ENCODE peak calls at places on chromosomes 12 and 14, in ten cellular contexts. One of them, this sample, is unnamed. For H3K9me3, the result is how much of the 10 kb centered on the place peaks cover.

GRCh38 chr12:46217686-46218508 is 50.9 kb downstream of the SLC38A1 start:
- DNase-seq in mucosa of descending colon: peak
- DNase-seq in heart left ventricle: no peak
- DNase-seq in body of pancreas: peak
- DNase-seq in endothelial cell of umbilical vein: no peak
- DNase-seq in GM12878: peak
- DNase-seq in tibial artery: peak
- DNase-seq in neuronal stem cell: no peak
- DNase-seq in lung: no peak
- DNase-seq in CD8-positive, alpha-beta memory T cell: peak
- DNase-seq in this sample: peak

GRCh38 chr14:55129428-55130193 is 559 bp downstream of the LGALS3 start:
- DNase-seq in mucosa of descending colon: peak
- DNase-seq in heart left ventricle: peak
- DNase-seq in body of pancreas: peak
- DNase-seq in endothelial cell of umbilical vein: peak
- DNase-seq in GM12878: no peak
- DNase-seq in tibial artery: peak
- DNase-seq in neuronal stem cell: no peak
- DNase-seq in lung: peak
- DNase-seq in CD8-positive, alpha-beta memory T cell: peak
- DNase-seq in this sample: peak

GRCh38 chr12:118984206-118984943 is 3.0 kb downstream of the SRRM4 start:
- DNase-seq in mucosa of descending colon: no peak
- DNase-seq in heart left ventricle: no peak
- DNase-seq in body of pancreas: no peak
- DNase-seq in endothelial cell of umbilical vein: no peak
- DNase-seq in GM12878: no peak
- DNase-seq in tibial artery: no peak
- DNase-seq in neuronal stem cell: no peak
- DNase-seq in lung: no peak
- DNase-seq in CD8-positive, alpha-beta memory T cell: no peak
- DNase-seq in this sample: no peak

GRCh38 chr12:98297557-98297956 is 217.8 kb upstream of the TMPO start:
- DNase-seq in mucosa of descending colon: no peak
- DNase-seq in heart left ventricle: no peak
- DNase-seq in body of pancreas: no peak
- DNase-seq in endothelial cell of umbilical vein: no peak
- DNase-seq in GM12878: no peak
- DNase-seq in tibial artery: no peak
- DNase-seq in neuronal stem cell: no peak
- DNase-seq in lung: no peak
- DNase-seq in CD8-positive, alpha-beta memory T cell: no peak
- DNase-seq in this sample: no peak

GRCh38 chr12:78916845-78917480 is 52.4 kb downstream of the SYT1 start:
- DNase-seq in mucosa of descending colon: no peak
- DNase-seq in heart left ventricle: no peak
- DNase-seq in body of pancreas: no peak
- DNase-seq in endothelial cell of umbilical vein: no peak
- DNase-seq in GM12878: no peak
- DNase-seq in tibial artery: no peak
- DNase-seq in neuronal stem cell: no peak
- DNase-seq in lung: no peak
- DNase-seq in CD8-positive, alpha-beta memory T cell: no peak
- DNase-seq in this sample: no peak

GRCh38 chr12:94676011-94676709 is 25.8 kb upstream of the TMCC3 start:
- DNase-seq in mucosa of descending colon: peak
- DNase-seq in heart left ventricle: peak
- DNase-seq in body of pancreas: peak
- DNase-seq in endothelial cell of umbilical vein: peak
- DNase-seq in GM12878: peak
- DNase-seq in tibial artery: peak
- DNase-seq in neuronal stem cell: no peak
- DNase-seq in lung: peak
- DNase-seq in CD8-positive, alpha-beta memory T cell: peak
- DNase-seq in this sample: no peak

GRCh38 chr14:92408186-92408585 is 85.2 kb downstream of the SLC24A4 start:
- DNase-seq in mucosa of descending colon: no peak
- DNase-seq in heart left ventricle: no peak
- DNase-seq in body of pancreas: no peak
- DNase-seq in endothelial cell of umbilical vein: peak
- DNase-seq in GM12878: no peak
- DNase-seq in tibial artery: no peak
- DNase-seq in neuronal stem cell: no peak
- DNase-seq in lung: no peak
- DNase-seq in CD8-positive, alpha-beta memory T cell: no peak
- DNase-seq in this sample: no peak

GRCh38 chr14:90451953-90452352 is 55.1 kb downstream of the CALM1 start:
- DNase-seq in mucosa of descending colon: no peak
- DNase-seq in heart left ventricle: no peak
- DNase-seq in body of pancreas: no peak
- DNase-seq in endothelial cell of umbilical vein: no peak
- DNase-seq in GM12878: no peak
- DNase-seq in tibial artery: no peak
- DNase-seq in neuronal stem cell: no peak
- DNase-seq in lung: no peak
- DNase-seq in CD8-positive, alpha-beta memory T cell: no peak
- DNase-seq in this sample: no peak

GRCh38 chr12:10234562-10234961 is 21.9 kb downstream of the GABARAPL1 start:
- DNase-seq in mucosa of descending colon: no peak
- DNase-seq in heart left ventricle: no peak
- DNase-seq in body of pancreas: no peak
- DNase-seq in endothelial cell of umbilical vein: no peak
- DNase-seq in GM12878: no peak
- DNase-seq in tibial artery: no peak
- DNase-seq in neuronal stem cell: no peak
- DNase-seq in lung: no peak
- DNase-seq in CD8-positive, alpha-beta memory T cell: no peak
- DNase-seq in this sample: no peak

GRCh38 chr14:22622220-22622619 is 21.9 kb downstream of the OR6J1 start:
- DNase-seq in mucosa of descending colon: no peak
- DNase-seq in heart left ventricle: no peak
- DNase-seq in body of pancreas: no peak
- DNase-seq in endothelial cell of umbilical vein: no peak
- DNase-seq in GM12878: no peak
- DNase-seq in tibial artery: no peak
- DNase-seq in neuronal stem cell: no peak
- DNase-seq in lung: no peak
- DNase-seq in CD8-positive, alpha-beta memory T cell: no peak
- DNase-seq in this sample: no peak

GRCh38 chr12:41055875-41056577 is 132.1 kb upstream of the PDZRN4 start:
- DNase-seq in mucosa of descending colon: no peak
- DNase-seq in heart left ventricle: no peak
- DNase-seq in body of pancreas: no peak
- DNase-seq in endothelial cell of umbilical vein: no peak
- DNase-seq in GM12878: no peak
- DNase-seq in tibial artery: no peak
- DNase-seq in neuronal stem cell: no peak
- DNase-seq in lung: no peak
- DNase-seq in CD8-positive, alpha-beta memory T cell: no peak
- DNase-seq in this sample: no peak

GRCh38 chr12:95224202-95225170 is 6.9 kb downstream of the VEZT start:
- DNase-seq in mucosa of descending colon: no peak
- DNase-seq in heart left ventricle: no peak
- DNase-seq in body of pancreas: no peak
- DNase-seq in endothelial cell of umbilical vein: no peak
- DNase-seq in GM12878: no peak
- DNase-seq in tibial artery: no peak
- DNase-seq in neuronal stem cell: no peak
- DNase-seq in lung: no peak
- DNase-seq in CD8-positive, alpha-beta memory T cell: no peak
- DNase-seq in this sample: no peak

GRCh38 chr12:87182696-87183233 is 846.4 kb downstream of the C12orf50 start:
- DNase-seq in mucosa of descending colon: no peak
- DNase-seq in heart left ventricle: no peak
- DNase-seq in body of pancreas: no peak
- DNase-seq in endothelial cell of umbilical vein: no peak
- DNase-seq in GM12878: no peak
- DNase-seq in tibial artery: no peak
- DNase-seq in neuronal stem cell: no peak
- DNase-seq in lung: no peak
- DNase-seq in CD8-positive, alpha-beta memory T cell: no peak
- DNase-seq in this sample: no peak

GRCh38 chr12:89665556-89665955 is 43.1 kb downstream of the ATP2B1 start:
- DNase-seq in mucosa of descending colon: no peak
- DNase-seq in heart left ventricle: no peak
- DNase-seq in body of pancreas: no peak
- DNase-seq in endothelial cell of umbilical vein: no peak
- DNase-seq in GM12878: no peak
- DNase-seq in tibial artery: no peak
- DNase-seq in neuronal stem cell: no peak
- DNase-seq in lung: no peak
- DNase-seq in CD8-positive, alpha-beta memory T cell: no peak
- DNase-seq in this sample: no peak

GRCh38 chr14:71166434-71166833 is 259.2 kb downstream of the PCNX1 start:
- DNase-seq in mucosa of descending colon: peak
- DNase-seq in heart left ventricle: no peak
- DNase-seq in body of pancreas: peak
- DNase-seq in endothelial cell of umbilical vein: peak
- DNase-seq in GM12878: no peak
- DNase-seq in tibial artery: no peak
- DNase-seq in neuronal stem cell: no peak
- DNase-seq in lung: no peak
- DNase-seq in CD8-positive, alpha-beta memory T cell: no peak
- DNase-seq in this sample: no peak

GRCh38 chr14:52848626-52849025 is 57.2 kb upstream of the GNPNAT1 start:
- DNase-seq in mucosa of descending colon: no peak
- DNase-seq in heart left ventricle: no peak
- DNase-seq in body of pancreas: no peak
- DNase-seq in endothelial cell of umbilical vein: no peak
- DNase-seq in GM12878: no peak
- DNase-seq in tibial artery: no peak
- DNase-seq in neuronal stem cell: no peak
- DNase-seq in lung: no peak
- DNase-seq in CD8-positive, alpha-beta memory T cell: no peak
- DNase-seq in this sample: no peak

GRCh38 chr14:101072531-101072930 is 169.0 kb upstream of the RTL1 start:
- DNase-seq in mucosa of descending colon: no peak
- DNase-seq in heart left ventricle: no peak
- DNase-seq in body of pancreas: no peak
- DNase-seq in endothelial cell of umbilical vein: no peak
- DNase-seq in GM12878: no peak
- DNase-seq in tibial artery: peak
- DNase-seq in neuronal stem cell: no peak
- DNase-seq in lung: peak
- DNase-seq in CD8-positive, alpha-beta memory T cell: no peak
- DNase-seq in this sample: no peak

GRCh38 chr12:34547276-34547675 is 525.0 kb downstream of the ALG10 start:
- DNase-seq in mucosa of descending colon: no peak
- DNase-seq in heart left ventricle: no peak
- DNase-seq in body of pancreas: no peak
- DNase-seq in endothelial cell of umbilical vein: no peak
- DNase-seq in GM12878: no peak
- DNase-seq in tibial artery: no peak
- DNase-seq in neuronal stem cell: no peak
- DNase-seq in lung: no peak
- DNase-seq in CD8-positive, alpha-beta memory T cell: no peak
- DNase-seq in this sample: no peak
- H3K9me3 ChIP-seq in mucosa of descending colon: half or more
- H3K9me3 ChIP-seq in heart left ventricle: half or more
- H3K9me3 ChIP-seq in body of pancreas: under half
- H3K9me3 ChIP-seq in endothelial cell of umbilical vein: under half
- H3K9me3 ChIP-seq in GM12878: under half
- H3K9me3 ChIP-seq in tibial artery: half or more
- H3K9me3 ChIP-seq in neuronal stem cell: under half
- H3K9me3 ChIP-seq in lung: half or more
- H3K9me3 ChIP-seq in CD8-positive, alpha-beta memory T cell: under half
- H3K9me3 ChIP-seq in this sample: under half

GRCh38 chr14:68377459-68377858 is 415.4 kb downstream of the ZFP36L1 start:
- DNase-seq in mucosa of descending colon: peak
- DNase-seq in heart left ventricle: peak
- DNase-seq in body of pancreas: peak
- DNase-seq in endothelial cell of umbilical vein: peak
- DNase-seq in GM12878: no peak
- DNase-seq in tibial artery: peak
- DNase-seq in neuronal stem cell: no peak
- DNase-seq in lung: peak
- DNase-seq in CD8-positive, alpha-beta memory T cell: no peak
- DNase-seq in this sample: no peak
- H3K9me3 ChIP-seq in mucosa of descending colon: under half
- H3K9me3 ChIP-seq in heart left ventricle: under half
- H3K9me3 ChIP-seq in body of pancreas: under half
- H3K9me3 ChIP-seq in endothelial cell of umbilical vein: under half
- H3K9me3 ChIP-seq in GM12878: under half
- H3K9me3 ChIP-seq in tibial artery: under half
- H3K9me3 ChIP-seq in neuronal stem cell: under half
- H3K9me3 ChIP-seq in lung: under half
- H3K9me3 ChIP-seq in CD8-positive, alpha-beta memory T cell: under half
- H3K9me3 ChIP-seq in this sample: under half

GRCh38 chr12:133038310-133038709 is 1.0 kb downstream of the ZNF84 start:
- DNase-seq in mucosa of descending colon: no peak
- DNase-seq in heart left ventricle: no peak
- DNase-seq in body of pancreas: no peak
- DNase-seq in endothelial cell of umbilical vein: peak
- DNase-seq in GM12878: no peak
- DNase-seq in tibial artery: no peak
- DNase-seq in neuronal stem cell: no peak
- DNase-seq in lung: no peak
- DNase-seq in CD8-positive, alpha-beta memory T cell: no peak
- DNase-seq in this sample: no peak

DNA sequence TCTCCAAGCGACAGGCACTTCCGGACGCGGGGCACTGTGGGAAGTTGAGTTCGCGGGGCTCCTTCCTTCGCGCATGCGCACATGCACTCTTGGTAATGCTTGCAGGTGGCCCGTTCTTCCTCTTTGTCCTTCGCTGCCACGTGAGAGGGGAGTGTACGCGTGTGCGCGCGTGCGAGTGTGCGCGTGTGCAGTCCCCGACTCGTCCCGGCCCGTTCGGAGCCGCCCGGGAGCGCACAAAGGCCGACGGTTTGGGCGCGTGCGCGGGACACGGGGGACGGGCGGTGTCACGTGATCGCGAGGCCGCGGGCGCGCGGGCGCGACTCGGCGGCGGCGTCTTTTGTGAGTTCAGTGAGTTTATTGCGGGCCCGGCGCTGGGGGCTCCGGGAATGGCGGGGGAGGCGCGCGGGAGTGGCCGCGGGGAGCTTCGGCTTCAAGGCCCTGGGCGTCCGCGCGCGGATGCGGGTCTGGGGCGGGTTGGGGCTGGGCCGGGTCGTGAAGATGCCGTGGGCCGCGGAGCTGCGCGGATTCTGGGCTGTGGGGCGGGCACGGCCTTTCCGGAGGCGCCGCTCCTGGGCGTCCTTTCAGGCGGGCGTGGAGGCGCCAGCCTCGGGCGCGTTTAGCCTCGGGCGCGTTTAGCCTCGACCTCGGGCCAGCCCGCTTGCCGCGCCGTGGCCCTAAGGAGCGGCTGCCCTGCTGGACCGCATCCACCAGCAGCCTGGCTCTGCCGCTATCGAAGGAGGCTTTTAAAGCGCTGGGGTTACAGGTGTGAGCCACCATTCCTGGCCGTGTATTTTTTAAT is at the start of gene ZNF84:
- DNase-seq in mucosa of descending colon: peak
- DNase-seq in heart left ventricle: peak
- DNase-seq in body of pancreas: peak
- DNase-seq in endothelial cell of umbilical vein: peak
- DNase-seq in GM12878: peak
- DNase-seq in tibial artery: peak
- DNase-seq in neuronal stem cell: peak
- DNase-seq in lung: peak
- DNase-seq in CD8-positive, alpha-beta memory T cell: peak
- DNase-seq in this sample: peak
- H3K9me3 ChIP-seq in mucosa of descending colon: half or more
- H3K9me3 ChIP-seq in heart left ventricle: under half
- H3K9me3 ChIP-seq in body of pancreas: under half
- H3K9me3 ChIP-seq in endothelial cell of umbilical vein: under half
- H3K9me3 ChIP-seq in GM12878: under half
- H3K9me3 ChIP-seq in tibial artery: under half
- H3K9me3 ChIP-seq in neuronal stem cell: half or more
- H3K9me3 ChIP-seq in lung: under half
- H3K9me3 ChIP-seq in CD8-positive, alpha-beta memory T cell: under half
- H3K9me3 ChIP-seq in this sample: under half

GRCh38 chr12:34397591-34398365 is 375.5 kb downstream of the ALG10 start:
- DNase-seq in mucosa of descending colon: no peak
- DNase-seq in heart left ventricle: peak
- DNase-seq in body of pancreas: peak
- DNase-seq in endothelial cell of umbilical vein: no peak
- DNase-seq in GM12878: no peak
- DNase-seq in tibial artery: peak
- DNase-seq in neuronal stem cell: no peak
- DNase-seq in lung: peak
- DNase-seq in CD8-positive, alpha-beta memory T cell: no peak
- DNase-seq in this sample: no peak
- H3K9me3 ChIP-seq in mucosa of descending colon: half or more
- H3K9me3 ChIP-seq in heart left ventricle: under half
- H3K9me3 ChIP-seq in body of pancreas: under half
- H3K9me3 ChIP-seq in endothelial cell of umbilical vein: under half
- H3K9me3 ChIP-seq in GM12878: under half
- H3K9me3 ChIP-seq in tibial artery: half or more
- H3K9me3 ChIP-seq in neuronal stem cell: under half
- H3K9me3 ChIP-seq in lung: under half
- H3K9me3 ChIP-seq in CD8-positive, alpha-beta memory T cell: under half
- H3K9me3 ChIP-seq in this sample: under half